ENCODE peak calls at places on chromosomes 4 and X, in four cellular contexts. X is HCT116; P is esophagus squamous epithelium; V is CD8-positive, alpha-beta T cell. R is an unnamed sample. For H3K4me1, the result is how much of the 10 kb centered on the place peaks cover.

GRCh38 chr4:164768516-164768915 is 14.6 kb downstream of the SMIM31 start:
- DNase-seq in X (peak), P (no peak), V (no peak), R (no peak)

GRCh38 chrX:85288992-85289723 is 45.4 kb downstream of the ZNF711 start:
- DNase-seq in X (no peak), P (no peak), V (no peak), R (no peak)

GRCh38 chrX:44432641-44433040 is 89.2 kb upstream of the EFHC2 start:
- DNase-seq in X (peak), P (no peak), V (no peak), R (no peak)

GRCh38 chr4:177175473-177175872 is 134.2 kb upstream of the NEIL3 start:
- DNase-seq in X (no peak), P (no peak), V (no peak), R (no peak)

GRCh38 chr4:104677122-104677521 is 182.4 kb upstream of the CXXC4 start:
- DNase-seq in X (no peak), P (no peak), V (no peak), R (peak)

GRCh38 chr4:121096629-121097028 is 24.3 kb upstream of the NDNF start:
- DNase-seq in X (peak), P (no peak), V (no peak), R (no peak)

GRCh38 chr4:181181331-181181730 is 1061.9 kb upstream of the TENM3 start:
- DNase-seq in X (no peak), P (no peak), V (no peak), R (no peak)

GRCh38 chrX:73401591-73402266 is 45.1 kb upstream of the CDX4 start:
- DNase-seq in X (no peak), P (no peak), V (no peak), R (no peak)

GRCh38 chrX:10600479-10600878 is 19.9 kb downstream of the MID1 start:
- DNase-seq in X (no peak), P (no peak), V (no peak), R (no peak)

GRCh38 chr4:48369771-48370170 is 28.4 kb downstream of the SLAIN2 start:
- DNase-seq in X (no peak), P (no peak), V (no peak), R (no peak)

GRCh38 chrX:71492086-71493065 is 40.5 kb upstream of the OGT start:
- DNase-seq in X (no peak), P (no peak), V (peak), R (peak)

GRCh38 chr4:108043536-108043935 is 53.8 kb downstream of the HADH start:
- DNase-seq in X (no peak), P (no peak), V (no peak), R (no peak)

GRCh38 chrX:1430451-1430850 is 22.3 kb downstream of the ASMTL start:
- DNase-seq in X (no peak), P (no peak), V (no peak), R (peak)

GRCh38 chr4:84455697-84456096 is 43.4 kb downstream of the NKX6-1 start:
- DNase-seq in X (no peak), P (no peak), V (no peak), R (no peak)

GRCh38 chrX:16185725-16186136 is 18.4 kb downstream of the MAGEB17 start:
- DNase-seq in X (peak), P (no peak), V (no peak), R (no peak)

GRCh38 chr4:188707036-188707435 is 567.8 kb downstream of the TRIML1 start:
- DNase-seq in X (no peak), P (no peak), V (no peak), R (no peak)

GRCh38 chr4:122000849-122001248 is 49.0 kb upstream of the TRPC3 start:
- DNase-seq in X (no peak), P (no peak), V (no peak), R (no peak)

GRCh38 chr4:7021930-7022658 is 21.1 kb upstream of the TADA2B start:
- DNase-seq in X (no peak), P (no peak), V (no peak), R (no peak)
- H3K27ac ChIP-seq in X (peak), P (no peak), V (no peak), R (no peak)

GRCh38 chr4:57448452-57448851 is 338.3 kb upstream of the IGFBP7 start:
- DNase-seq in X (no peak), P (no peak), V (no peak), R (no peak)
- H3K4me1 ChIP-seq in X (under half), P (under half), V (under half), R (under half)

GRCh38 chrX:154540897-154541535 is 5.6 kb downstream of the G6PD start:
- DNase-seq in X (no peak), P (no peak), V (no peak), R (no peak)
- H3K27ac ChIP-seq in X (peak), P (peak), V (no peak), R (peak)

GRCh38 chrX:40174594-40175415 is 77.0 kb upstream of the BCOR start:
- DNase-seq in X (no peak), P (no peak), V (no peak), R (peak)
- H3K4me1 ChIP-seq in X (under half), P (under half), V (under half), R (under half)

DNA sequence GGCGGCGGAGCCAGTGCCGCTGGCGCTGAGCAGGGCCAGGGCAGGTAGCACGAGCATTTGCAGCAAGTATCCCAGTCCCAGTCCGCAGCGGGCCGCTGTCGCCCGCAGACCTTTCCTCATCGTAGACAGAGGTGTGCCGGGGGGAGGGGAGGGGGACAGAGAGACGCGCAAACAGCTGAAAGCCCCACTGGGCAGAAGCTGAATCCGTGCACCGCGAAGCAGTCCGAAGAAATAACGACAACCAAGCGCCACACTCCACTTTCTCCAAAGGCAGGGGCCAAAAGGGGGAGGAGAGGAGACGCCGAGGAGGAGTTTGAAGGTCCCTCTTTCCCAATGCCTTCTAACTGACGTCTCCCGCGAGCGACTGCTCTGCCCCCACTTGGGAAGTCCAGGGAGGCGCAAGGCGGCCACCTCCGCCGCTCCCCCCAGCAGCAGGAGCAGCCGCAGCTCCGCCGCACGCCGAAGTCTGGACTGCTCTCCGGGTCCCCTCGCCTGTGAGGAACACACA is at the start of gene UNC5C:
- DNase-seq in X (no peak), P (no peak), V (no peak), R (peak)
- H3K27ac ChIP-seq in X (no peak), P (peak), V (no peak), R (peak)

GRCh38 chr4:8377103-8378075 is 63.1 kb downstream of the ACOX3 start:
- DNase-seq in X (no peak), P (no peak), V (no peak), R (no peak)
- H3K4me1 ChIP-seq in X (under half), P (under half), V (under half), R (under half)

GRCh38 chr4:6910340-6910959 is 824 bp downstream of the TBC1D14 start:
- DNase-seq in X (no peak), P (no peak), V (no peak), R (peak)
- H3K27ac ChIP-seq in X (peak), P (peak), V (peak), R (no peak)

DNA sequence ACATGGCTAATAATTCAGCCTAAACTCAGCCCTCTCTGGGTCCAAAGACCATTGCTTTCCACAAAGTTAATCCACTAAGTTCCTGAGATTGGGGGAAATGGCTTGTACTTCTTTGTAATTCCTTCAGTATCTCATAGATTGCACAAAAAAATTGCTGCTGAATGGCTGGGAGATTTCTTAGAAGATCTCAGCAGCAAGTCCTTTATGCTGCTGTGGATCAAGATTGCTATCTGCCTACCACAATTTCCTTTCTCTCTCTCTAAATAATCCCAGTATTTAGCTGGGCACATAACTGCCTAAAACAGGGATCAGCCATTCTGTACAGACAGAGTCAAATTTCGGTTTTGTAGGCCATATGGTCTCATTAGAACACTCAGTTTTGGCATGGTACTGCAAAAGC is 18.4 kb upstream of the HOPX start:
- DNase-seq in X (no peak), P (no peak), V (no peak), R (no peak)
- H3K4me1 ChIP-seq in X (under half), P (under half), V (under half), R (under half)

GRCh38 chrX:23332888-23333821 is 1.5 kb upstream of the PTCHD1 start:
- DNase-seq in X (no peak), P (no peak), V (no peak), R (no peak)

GRCh38 chrX:23334536-23334870 is at the start of gene PTCHD1:
- DNase-seq in X (no peak), P (no peak), V (no peak), R (no peak)

GRCh38 chrX:23332101-23332887 is 2.4 kb upstream of the PTCHD1 start:
- DNase-seq in X (no peak), P (no peak), V (no peak), R (peak)

GRCh38 chrX:23334871-23335599 is 386 bp downstream of the PTCHD1 start:
- DNase-seq in X (no peak), P (no peak), V (no peak), R (no peak)

GRCh38 chrX:23333842-23334535 is 660 bp upstream of the PTCHD1 start:
- DNase-seq in X (no peak), P (no peak), V (no peak), R (no peak)
- H3K27ac ChIP-seq in X (no peak), P (no peak), V (no peak), R (no peak)

GRCh38 chrX:78106651-78106986 is 2.6 kb downstream of the PGK1 start:
- DNase-seq in X (no peak), P (no peak), V (no peak), R (no peak)

GRCh38 chrX:78105944-78106650 is 2.0 kb downstream of the PGK1 start:
- DNase-seq in X (no peak), P (no peak), V (no peak), R (no peak)

GRCh38 chrX:78103001-78103634 is 930 bp upstream of the PGK1 start:
- DNase-seq in X (no peak), P (no peak), V (no peak), R (no peak)

GRCh38 chrX:78103656-78104446 is at the start of gene PGK1:
- DNase-seq in X (peak), P (peak), V (peak), R (peak)

GRCh38 chrX:78104447-78105176 is 564 bp downstream of the PGK1 start:
- DNase-seq in X (no peak), P (no peak), V (peak), R (peak)
- H3K4me1 ChIP-seq in X (under half), P (under half), V (half or more), R (under half)